ENCODE peak calls at places on chromosomes 1 and 21, in seven cellular contexts. L, V, K, M, W, B and P are unnamed samples.

GRCh38 chr1:10555635-10556429 is 81.1 kb downstream of the PEX14 start:
- DNase-seq in V (no peak), W (no peak), L (no peak), M (no peak), B (no peak), K (no peak), P (no peak)

GRCh38 chr1:89873250-89873649 is 52.4 kb downstream of the LRRC8D start:
- DNase-seq in L (no peak), K (no peak), W (no peak), M (no peak), V (no peak), B (no peak), P (no peak)

GRCh38 chr1:99457381-99458165 is 188.3 kb upstream of the PALMD start:
- DNase-seq in V (no peak), L (no peak), M (no peak), W (no peak), K (no peak), B (peak), P (no peak)

GRCh38 chr21:31846690-31847089 is 26.1 kb upstream of the HUNK start:
- DNase-seq in M (no peak), B (no peak), W (no peak), L (no peak), V (no peak), K (no peak), P (no peak)

GRCh38 chr1:239587066-239587465 is 200.7 kb downstream of the CHRM3 start:
- DNase-seq in L (peak), V (peak), K (no peak), B (no peak), W (no peak), M (no peak), P (no peak)

GRCh38 chr1:245843101-245843500 is 664.0 kb downstream of the SMYD3 start:
- DNase-seq in M (no peak), W (no peak), V (no peak), B (no peak), L (no peak), K (no peak), P (no peak)

GRCh38 chr21:25188639-25189038 is 418.6 kb downstream of the MRPL39 start:
- DNase-seq in L (peak), K (no peak), W (no peak), B (no peak), M (no peak), V (no peak), P (no peak)

GRCh38 chr1:87686137-87686490 is 357.4 kb downstream of the LMO4 start:
- DNase-seq in K (no peak), L (no peak), W (no peak), M (no peak), V (no peak), B (no peak), P (no peak)

GRCh38 chr1:203661572-203661971 is 34.9 kb downstream of the ATP2B4 start:
- DNase-seq in W (no peak), L (no peak), K (no peak), V (no peak), B (no peak), M (no peak), P (peak)

GRCh38 chr1:7253118-7253480 is 467.8 kb downstream of the CAMTA1 start:
- DNase-seq in W (no peak), B (peak), K (no peak), V (no peak), L (no peak), M (no peak), P (no peak)

GRCh38 chr1:88877382-88877825 is 14.0 kb downstream of the GTF2B start:
- DNase-seq in V (no peak), B (peak), L (peak), W (no peak), K (no peak), M (no peak), P (no peak)

GRCh38 chr1:87226341-87226760 is 102.3 kb upstream of the LMO4 start:
- DNase-seq in M (no peak), V (no peak), W (peak), B (peak), K (no peak), L (peak), P (peak)

GRCh38 chr1:47824721-47825120 is 172.5 kb downstream of the TRABD2B start:
- DNase-seq in M (no peak), B (no peak), L (no peak), W (no peak), V (no peak), K (no peak), P (no peak)

GRCh38 chr1:212415107-212415841 is 588 bp upstream of the PACC1 start:
- DNase-seq in K (no peak), W (no peak), L (peak), B (no peak), M (no peak), V (no peak), P (no peak)

GRCh38 chr1:194476872-194477271 is 1290.5 kb upstream of the B3GALT2 start:
- DNase-seq in W (no peak), V (no peak), M (no peak), B (no peak), K (no peak), L (no peak), P (no peak)